ENCODE peak calls at places on chromosomes 7 and 10, in five cellular contexts. K is mesenchymal stem cell, Q is hepatocyte, H is HCT116, J is GM12878. O is an unnamed sample.
A peak's percentile ranks its signal among the peaks of the same experiment; 100 is the strongest.

GRCh38 chr10:9147475-9147874 is 1093.0 kb downstream of the GATA3 start:
- DNase-seq in K (no peak), Q (no peak), H (no peak), J (no peak), O (no peak)

GRCh38 chr7:149692056-149692455 is 81.3 kb downstream of the ZNF467 start:
- DNase-seq in K (no peak), Q (no peak), H (no peak), J (no peak), O (no peak)

GRCh38 chr7:44914992-44915607 is 29.8 kb upstream of the PURB start:
- DNase-seq in K (peak; percentile 26), Q (no peak), H (no peak), J (peak; percentile 21), O (no peak)

GRCh38 chr10:114174462-114175190 is 623 bp upstream of the CCDC186 start:
- DNase-seq in K (peak; percentile 66), Q (no peak), H (no peak), J (no peak), O (no peak)

GRCh38 chr7:32680259-32681173 is 185.2 kb downstream of the AVL9 start:
- DNase-seq in K (peak; percentile 65), Q (peak; percentile 12), H (no peak), J (no peak), O (no peak)

GRCh38 chr7:94928168-94928707 is 20.8 kb downstream of the PPP1R9A start:
- DNase-seq in K (no peak), Q (no peak), H (no peak), J (no peak), O (no peak)

GRCh38 chr7:29538322-29538874 is 25.2 kb upstream of the PRR15 start:
- DNase-seq in K (no peak), Q (peak; percentile 21), H (no peak), J (no peak), O (no peak)

GRCh38 chr10:94963901-94964300 is 25.4 kb downstream of the CYP2C9 start:
- DNase-seq in K (peak; percentile 25), Q (peak; percentile 76), H (peak; percentile 46), J (no peak), O (peak; percentile 68)

GRCh38 chr7:41955475-41956243 is 252.8 kb upstream of the INHBA start:
- DNase-seq in K (peak; percentile 95), Q (peak; percentile 90), H (no peak), J (no peak), O (peak; percentile 59)

GRCh38 chr10:30688456-30688855 is 58.9 kb upstream of the LYZL2 start:
- DNase-seq in K (no peak), Q (no peak), H (no peak), J (no peak), O (no peak)
- H2AFZ ChIP-seq in K (no peak overlapping the region), Q (no peak overlapping the region), H (no peak overlapping the region), J (no peak overlapping the region), O (peak overlapping the region; percentile 3)

GRCh38 chr7:153472516-153472915 is 579.7 kb upstream of the DPP6 start:
- DNase-seq in K (no peak), Q (no peak), H (no peak), J (no peak), O (no peak)
- H3K9me3 ChIP-seq in K (peaks cover 15% of the 10 kb centered on the region), Q (no peaks in the 10 kb centered on the region), H (peaks cover 10% of the 10 kb centered on the region), J (no peaks in the 10 kb centered on the region), O (no peaks in the 10 kb centered on the region)

GRCh38 chr10:78274491-78274890 is 240.8 kb downstream of the RPS24 start:
- DNase-seq in K (no peak), Q (no peak), H (no peak), J (no peak), O (no peak)
- H2AFZ ChIP-seq in K (no peak overlapping the region), Q (no peak overlapping the region), H (no peak overlapping the region), J (no peak overlapping the region), O (no peak overlapping the region)

GRCh38 chr10:6218692-6219493 is 16.2 kb downstream of the PFKFB3 start:
- DNase-seq in K (peak; percentile 90), Q (peak; percentile 48), H (no peak), J (no peak), O (peak; percentile 17)
- H3K9me3 ChIP-seq in K (no peaks in the 10 kb centered on the region), Q (no peaks in the 10 kb centered on the region), H (no peaks in the 10 kb centered on the region), J (no peaks in the 10 kb centered on the region), O (no peaks in the 10 kb centered on the region)

DNA sequence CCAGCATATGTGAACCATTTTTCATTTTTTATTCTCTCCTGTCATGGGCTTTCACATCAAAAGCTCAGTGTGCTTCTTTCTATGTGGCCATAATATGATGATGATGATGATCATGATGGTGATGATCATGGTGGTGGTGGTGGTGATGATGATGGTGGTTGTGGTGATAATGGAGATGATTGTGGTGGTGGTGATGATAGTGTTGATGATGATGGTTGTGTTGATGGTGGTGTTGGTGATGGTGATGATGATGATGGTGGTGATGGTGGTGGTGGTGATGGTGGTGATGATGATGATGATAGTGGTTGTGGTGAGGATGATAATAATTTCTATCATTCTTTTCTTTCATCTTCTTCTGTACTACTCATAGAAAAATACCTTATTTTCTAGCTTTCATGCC is 413.1 kb upstream of the VSTM2A start:
- DNase-seq in K (no peak), Q (no peak), H (no peak), J (no peak), O (no peak)
- H2AFZ ChIP-seq in K (no peak overlapping the region), Q (no peak overlapping the region), H (no peak overlapping the region), J (no peak overlapping the region), O (no peak overlapping the region)

DNA sequence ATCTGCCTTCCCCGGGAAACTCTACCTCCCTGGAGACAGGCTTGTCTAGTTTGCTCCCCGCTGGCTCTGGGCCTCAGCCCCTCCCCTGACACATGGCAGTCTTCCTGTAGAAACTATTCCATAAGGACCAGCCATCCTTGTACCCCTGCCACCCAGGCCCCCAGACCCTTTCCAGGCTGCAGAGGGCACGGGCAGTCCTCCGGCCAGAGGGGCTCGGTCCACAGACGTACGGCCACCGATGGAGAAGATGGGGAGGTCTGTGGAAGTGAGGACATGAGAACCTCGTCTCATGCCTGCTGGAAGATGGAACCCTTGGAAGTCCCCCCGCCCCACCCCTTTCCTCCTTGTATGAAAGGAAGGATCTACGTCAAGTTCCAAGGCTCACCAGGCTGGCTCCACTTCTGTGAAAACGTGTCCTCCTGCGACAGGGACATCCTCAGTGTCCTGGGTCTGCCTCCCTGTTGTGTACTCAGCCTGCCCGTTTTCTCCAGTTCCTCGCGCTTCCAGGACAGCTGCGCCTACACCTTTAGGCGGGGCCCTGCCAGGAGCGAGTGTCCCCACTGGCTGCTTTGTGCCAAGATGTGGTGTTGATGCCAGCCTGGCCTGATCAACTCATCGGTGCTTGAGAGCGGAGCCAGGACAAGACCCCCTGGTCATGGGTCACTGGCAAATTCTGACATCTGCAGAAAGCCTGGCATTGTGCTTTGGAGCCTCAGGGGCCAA is 414.9 kb downstream of the GLRX3 start:
- DNase-seq in K (no peak), Q (no peak), H (no peak), J (no peak), O (no peak)
- H3K9me3 ChIP-seq in K (no peaks in the 10 kb centered on the region), Q (no peaks in the 10 kb centered on the region), H (no peaks in the 10 kb centered on the region), J (no peaks in the 10 kb centered on the region), O (no peaks in the 10 kb centered on the region)

O was measured in neuronal stem cell.